ENCODE peak calls at places on chromosomes 13 and 19, in ten cellular contexts. Y, H, Q, B, O, V, E, A, R and N are unnamed samples.

GRCh38 chr13:74825170-74825948 is 656.6 kb downstream of the TBC1D4 start:
- DNase-seq in Y (no peak), H (no peak), Q (peak), B (peak), O (peak), V (no peak), E (peak), A (no peak), R (no peak), N (no peak)

GRCh38 chr19:39934584-39935233 is at the start of gene FCGBP:
- DNase-seq in Y (peak), H (no peak), Q (no peak), B (no peak), O (no peak), V (no peak), E (no peak), A (peak), R (no peak), N (peak)

GRCh38 chr13:87680298-87680697 is 9.1 kb downstream of the SLITRK5 start:
- DNase-seq in Y (no peak), H (no peak), Q (no peak), B (peak), O (no peak), V (no peak), E (no peak), A (no peak), R (no peak), N (no peak)

GRCh38 chr13:20128459-20128927 is 32.4 kb downstream of the GJA3 start:
- DNase-seq in Y (peak), H (peak), Q (no peak), B (no peak), O (no peak), V (no peak), E (no peak), A (peak), R (no peak), N (peak)

GRCh38 chr19:9431475-9431874 is 3.9 kb downstream of the ZNF266 start:
- DNase-seq in Y (no peak), H (no peak), Q (peak), B (no peak), O (peak), V (no peak), E (no peak), A (no peak), R (no peak), N (peak)

GRCh38 chr19:36008336-36008978 is at the start of gene SYNE4:
- DNase-seq in Y (peak), H (no peak), Q (no peak), B (peak), O (no peak), V (no peak), E (no peak), A (peak), R (peak), N (peak)

GRCh38 chr19:33774751-33775150 is 21.9 kb upstream of the KCTD15 start:
- DNase-seq in Y (no peak), H (no peak), Q (no peak), B (no peak), O (no peak), V (no peak), E (no peak), A (no peak), R (no peak), N (no peak)

GRCh38 chr19:35025969-35026368 is 4.3 kb upstream of the SCN1B start:
- DNase-seq in Y (no peak), H (no peak), Q (no peak), B (no peak), O (no peak), V (no peak), E (no peak), A (no peak), R (no peak), N (no peak)

GRCh38 chr19:30011051-30011578 is 69.1 kb downstream of the URI1 start:
- DNase-seq in Y (no peak), H (no peak), Q (no peak), B (no peak), O (no peak), V (no peak), E (no peak), A (no peak), R (no peak), N (no peak)

GRCh38 chr13:71864981-71865857 is 1.8 kb downstream of the DACH1 start:
- DNase-seq in Y (peak), H (no peak), Q (peak), B (no peak), O (peak), V (peak), E (peak), A (peak), R (peak), N (peak)

GRCh38 chr19:10209305-10209704 is 14.6 kb upstream of the DNMT1 start:
- DNase-seq in Y (no peak), H (no peak), Q (no peak), B (no peak), O (peak), V (no peak), E (peak), A (no peak), R (no peak), N (no peak)

GRCh38 chr13:28513745-28514144 is 18.8 kb upstream of the FLT1 start:
- DNase-seq in Y (no peak), H (no peak), Q (no peak), B (no peak), O (no peak), V (no peak), E (no peak), A (no peak), R (no peak), N (no peak)

GRCh38 chr13:37475966-37476365 is 122.6 kb downstream of the POSTN start:
- DNase-seq in Y (no peak), H (no peak), Q (no peak), B (no peak), O (peak), V (no peak), E (peak), A (no peak), R (no peak), N (no peak)

GRCh38 chr13:40344270-40345148 is 321.9 kb downstream of the FOXO1 start:
- DNase-seq in Y (peak), H (no peak), Q (peak), B (peak), O (no peak), V (no peak), E (peak), A (peak), R (no peak), N (no peak)

GRCh38 chr13:50588736-50589135 is 254.8 kb downstream of the DLEU7 start:
- DNase-seq in Y (no peak), H (no peak), Q (no peak), B (no peak), O (no peak), V (no peak), E (peak), A (no peak), R (no peak), N (no peak)
- H3K27ac ChIP-seq in Y (no peak), H (no peak), Q (no peak), B (no peak), O (peak), V (peak), E (no peak), A (no peak), R (no peak), N (no peak)

GRCh38 chr19:2428027-2428690 is 773 bp upstream of the TIMM13 start:
- DNase-seq in Y (no peak), H (no peak), Q (peak), B (no peak), O (peak), V (peak), E (peak), A (peak), R (no peak), N (peak)
- H3K4me3 ChIP-seq in Y (peak), H (peak), Q (peak), B (peak), O (peak), V (peak), E (peak), A (peak), R (peak), N (peak)

GRCh38 chr19:16495982-16496612 is at the start of the genes C19orf44 and CALR3:
- DNase-seq in Y (peak), H (peak), Q (peak), B (peak), O (peak), V (peak), E (peak), A (peak), R (peak), N (peak)
- TF ChIP-seq CTCF in Y (peak), H (no peak), Q (no peak), B (no peak), O (peak), V (no peak), E (no peak), A (peak), R (peak), N (no peak)

GRCh38 chr13:113397606-113398425 is 33.9 kb upstream of the GRTP1 start:
- DNase-seq in Y (peak), H (no peak), Q (no peak), B (no peak), O (no peak), V (no peak), E (no peak), A (no peak), R (no peak), N (no peak)
- H3K27ac ChIP-seq in Y (no peak), H (peak), Q (peak), B (no peak), O (no peak), V (no peak), E (no peak), A (no peak), R (no peak), N (no peak)

GRCh38 chr19:47512183-47512947 is 2.5 kb downstream of the NAPA start:
- DNase-seq in Y (peak), H (no peak), Q (peak), B (peak), O (no peak), V (no peak), E (peak), A (peak), R (no peak), N (peak)

GRCh38 chr19:47518139-47518538 is 3.3 kb upstream of the NAPA start:
- DNase-seq in Y (peak), H (no peak), Q (no peak), B (no peak), O (no peak), V (no peak), E (peak), A (peak), R (no peak), N (no peak)

GRCh38 chr19:47512948-47513319 is 1.9 kb downstream of the NAPA start:
- DNase-seq in Y (no peak), H (no peak), Q (no peak), B (no peak), O (no peak), V (no peak), E (no peak), A (no peak), R (no peak), N (no peak)

GRCh38 chr19:47514151-47514868 is 553 bp downstream of the NAPA start:
- DNase-seq in Y (no peak), H (no peak), Q (no peak), B (no peak), O (no peak), V (no peak), E (no peak), A (peak), R (no peak), N (peak)

GRCh38 chr19:47514869-47515588 is at the start of gene NAPA:
- DNase-seq in Y (peak), H (peak), Q (peak), B (peak), O (peak), V (peak), E (peak), A (peak), R (peak), N (peak)
- H3K4me3 ChIP-seq in Y (peak), H (peak), Q (peak), B (peak), O (peak), V (peak), E (peak), A (peak), R (peak), N (peak)

DNA sequence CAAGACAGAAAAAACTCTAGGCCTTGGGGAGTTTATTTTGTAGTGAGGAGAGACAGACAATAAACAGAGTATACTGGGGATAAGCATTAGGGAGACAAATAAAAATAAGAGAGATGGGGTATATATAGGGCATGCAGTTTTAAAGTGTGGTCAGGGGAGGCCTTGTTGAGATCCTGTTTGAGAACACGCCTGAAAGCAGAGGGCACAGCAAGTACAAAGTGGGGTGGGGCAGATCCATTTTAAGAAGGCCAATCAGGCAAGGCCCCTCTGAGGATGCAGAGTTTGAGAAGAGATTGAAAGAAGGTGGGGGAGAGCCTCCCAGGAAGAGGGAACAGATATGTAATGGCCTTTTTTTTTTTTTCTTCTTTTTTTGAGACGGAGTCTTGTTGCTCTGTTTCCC is 2.1 kb downstream of the PPP2R1A start:
- DNase-seq in Y (no peak), H (no peak), Q (no peak), B (no peak), O (no peak), V (no peak), E (no peak), A (no peak), R (no peak), N (no peak)
- TF ChIP-seq CTCF in Y (no peak), H (no peak), Q (no peak), B (no peak), O (no peak), V (no peak), E (no peak), A (no peak), R (no peak), N (no peak)

GRCh38 chr19:14530005-14530348 is 583 bp downstream of the TECR start:
- DNase-seq in Y (peak), H (no peak), Q (no peak), B (peak), O (no peak), V (no peak), E (no peak), A (peak), R (no peak), N (peak)

GRCh38 chr19:14528419-14529253 is 758 bp upstream of the TECR start:
- DNase-seq in Y (no peak), H (no peak), Q (no peak), B (no peak), O (no peak), V (no peak), E (no peak), A (no peak), R (no peak), N (no peak)

GRCh38 chr19:14529254-14530004 is at the start of gene TECR:
- DNase-seq in Y (peak), H (peak), Q (peak), B (peak), O (peak), V (peak), E (peak), A (peak), R (peak), N (peak)

GRCh38 chr19:14525729-14526128 is 3.7 kb upstream of the TECR start:
- DNase-seq in Y (no peak), H (no peak), Q (no peak), B (no peak), O (no peak), V (peak), E (no peak), A (no peak), R (no peak), N (no peak)

GRCh38 chr19:14526423-14526822 is 3.0 kb upstream of the TECR start:
- DNase-seq in Y (no peak), H (no peak), Q (no peak), B (no peak), O (no peak), V (no peak), E (no peak), A (no peak), R (no peak), N (no peak)
- H3K27ac ChIP-seq in Y (no peak), H (no peak), Q (no peak), B (no peak), O (no peak), V (peak), E (no peak), A (no peak), R (peak), N (no peak)

GRCh38 chr13:111206148-111206547 is 91.0 kb downstream of the ARHGEF7 start:
- DNase-seq in Y (no peak), H (no peak), Q (no peak), B (no peak), O (no peak), V (no peak), E (no peak), A (no peak), R (no peak), N (no peak)

GRCh38 chr13:111204438-111205177 is 89.5 kb downstream of the ARHGEF7 start:
- DNase-seq in Y (no peak), H (no peak), Q (peak), B (no peak), O (peak), V (no peak), E (peak), A (no peak), R (no peak), N (no peak)

GRCh38 chr13:111202745-111203144 is 87.6 kb downstream of the ARHGEF7 start:
- DNase-seq in Y (no peak), H (no peak), Q (peak), B (peak), O (peak), V (no peak), E (peak), A (no peak), R (no peak), N (no peak)

GRCh38 chr13:111202149-111202548 is 87.0 kb downstream of the ARHGEF7 start:
- DNase-seq in Y (no peak), H (no peak), Q (no peak), B (no peak), O (no peak), V (no peak), E (no peak), A (no peak), R (no peak), N (no peak)

GRCh38 chr13:111203742-111204386 is 88.8 kb downstream of the ARHGEF7 start:
- DNase-seq in Y (no peak), H (no peak), Q (no peak), B (no peak), O (no peak), V (no peak), E (no peak), A (no peak), R (no peak), N (no peak)
- H3K4me3 ChIP-seq in Y (no peak), H (peak), Q (no peak), B (no peak), O (peak), V (no peak), E (no peak), A (no peak), R (peak), N (no peak)

DNA sequence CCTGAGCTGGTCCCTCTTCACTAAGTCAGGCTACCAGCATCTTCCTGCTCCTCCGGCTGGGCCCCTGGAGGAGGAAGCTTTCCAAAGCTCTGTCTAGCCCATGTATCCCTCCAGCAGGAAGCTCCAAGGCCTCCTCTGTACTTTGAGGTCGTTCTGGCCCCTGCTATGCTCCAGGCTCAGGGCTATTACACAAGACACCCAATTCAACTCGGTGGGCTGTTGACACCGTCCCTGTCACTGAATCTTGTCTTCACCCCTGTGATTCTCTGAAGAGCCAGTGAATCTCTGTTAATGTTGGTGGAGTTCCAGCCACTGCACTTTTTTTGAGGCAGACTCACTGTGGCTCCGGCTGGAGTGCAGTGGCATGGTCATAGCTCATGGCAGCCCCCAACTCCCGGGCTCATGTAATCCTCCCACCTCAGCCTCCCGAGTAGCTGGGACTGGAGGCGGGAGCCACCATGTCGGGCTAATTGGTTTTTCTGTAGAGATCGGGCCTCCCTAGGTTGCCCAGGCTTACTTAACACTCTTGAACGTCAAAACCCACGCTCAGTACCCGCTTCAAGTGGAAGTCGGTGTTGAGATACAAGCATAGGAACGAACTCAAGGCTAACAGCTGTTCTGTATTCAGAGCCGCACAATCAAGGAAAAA is 512 bp upstream of the REX1BD start:
- DNase-seq in Y (no peak), H (no peak), Q (no peak), B (no peak), O (no peak), V (no peak), E (no peak), A (no peak), R (no peak), N (no peak)
- TF ChIP-seq CTCF in Y (no peak), H (no peak), Q (no peak), B (no peak), O (no peak), V (no peak), E (no peak), A (no peak), R (no peak), N (no peak)

GRCh38 chr19:710767-711166 is 2.0 kb downstream of the PALM start:
- DNase-seq in Y (no peak), H (no peak), Q (no peak), B (no peak), O (no peak), V (no peak), E (peak), A (no peak), R (no peak), N (no peak)
- H3K27ac ChIP-seq in Y (peak), H (peak), Q (no peak), B (no peak), O (no peak), V (no peak), E (no peak), A (peak), R (peak), N (no peak)